ENCODE peak calls at places on chromosomes 4 and X, in ten cellular contexts. I is left cardiac atrium; R is activated T-cell treated with anti-CD3 and anti-CD28 coated beads, Interleukin-2, amount 50 U/mL, for 4 hours; U is sciatic nerve; E is Right ventricle myocardium superior; Q is activated CD8-positive, alpha-beta T cell treated with anti-CD3 and anti-CD28 coated beads, Interleukin-2, amount 10 ng/mL, durations not matched to agents 7 days and 5 days; F is CD4-positive, alpha-beta T cell; K is Right ventricle myocardium inferior; A is right cardiac atrium; X is pancreas. P is an unnamed sample.

GRCh38 chr4:101604976-101605375 is 185.6 kb upstream of the BANK1 start:
- ATAC-seq in I (no peak), R (no peak), U (no peak), E (no peak), Q (no peak), F (no peak), K (no peak), A (no peak), X (no peak), P (no peak)

GRCh38 chr4:153207561-153207960 is 3.3 kb downstream of the TRIM2 start:
- ATAC-seq in I (peak), R (no peak), U (no peak), E (peak), Q (no peak), F (no peak), K (peak), A (peak), X (peak), P (no peak)

GRCh38 chr4:138449938-138450337 is 207.8 kb upstream of the SLC7A11 start:
- ATAC-seq in I (no peak), R (no peak), U (no peak), E (no peak), Q (no peak), F (no peak), K (no peak), A (no peak), X (no peak), P (no peak)

GRCh38 chr4:113122066-113122465 is 72.6 kb downstream of the ANK2 start:
- ATAC-seq in I (no peak), R (no peak), U (no peak), E (no peak), Q (no peak), F (no peak), K (no peak), A (no peak), X (no peak), P (no peak)

GRCh38 chr4:1523907-1524636 is 117.8 kb upstream of the NKX1-1 start:
- ATAC-seq in I (no peak), R (no peak), U (peak), E (peak), Q (no peak), F (no peak), K (peak), A (peak), X (no peak), P (no peak)

GRCh38 chrX:23726196-23726595 is 16.9 kb downstream of the ACOT9 start:
- ATAC-seq in I (no peak), R (no peak), U (no peak), E (no peak), Q (no peak), F (no peak), K (no peak), A (no peak), X (no peak), P (no peak)

GRCh38 chr4:74516321-74516720 is 71.4 kb downstream of the AREG start:
- ATAC-seq in I (no peak), R (no peak), U (no peak), E (no peak), Q (no peak), F (no peak), K (no peak), A (no peak), X (no peak), P (no peak)

GRCh38 chr4:38672247-38673071 is 8.5 kb downstream of the KLF3 start:
- ATAC-seq in I (peak), R (no peak), U (peak), E (peak), Q (no peak), F (no peak), K (peak), A (peak), X (no peak), P (no peak)

GRCh38 chr4:109185548-109185947 is 116.9 kb downstream of the COL25A1 start:
- ATAC-seq in I (no peak), R (no peak), U (no peak), E (no peak), Q (no peak), F (no peak), K (no peak), A (no peak), X (no peak), P (no peak)

GRCh38 chr4:156889616-156890594 is 81.7 kb downstream of the PDGFC start:
- ATAC-seq in I (peak), R (no peak), U (peak), E (peak), Q (no peak), F (no peak), K (peak), A (peak), X (peak), P (no peak)

GRCh38 chrX:57640674-57641016 is 39.4 kb downstream of the NLRP2B start:
- ATAC-seq in I (no peak), R (no peak), U (no peak), E (no peak), Q (no peak), F (no peak), K (no peak), A (no peak), X (no peak), P (no peak)

GRCh38 chrX:22134681-22135080 is 102.6 kb downstream of the PHEX start:
- ATAC-seq in I (peak), R (no peak), U (no peak), E (peak), Q (no peak), F (no peak), K (peak), A (no peak), X (peak), P (peak)

GRCh38 chr4:2765832-2766526 is 9.8 kb upstream of the TNIP2 start:
- ATAC-seq in I (no peak), R (no peak), U (no peak), E (no peak), Q (no peak), F (no peak), K (no peak), A (no peak), X (no peak), P (no peak)

GRCh38 chr4:143364063-143364462 is 27.4 kb downstream of the GAB1 start:
- ATAC-seq in I (no peak), R (no peak), U (no peak), E (no peak), Q (no peak), F (no peak), K (no peak), A (no peak), X (no peak), P (no peak)

GRCh38 chr4:128782076-128782715 is 27.3 kb upstream of the JADE1 start:
- ATAC-seq in I (peak), R (peak), U (peak), E (peak), Q (peak), F (peak), K (peak), A (peak), X (peak), P (peak)

GRCh38 chr4:74394476-74395136 is 29.7 kb downstream of the EREG start:
- ATAC-seq in I (peak), R (no peak), U (no peak), E (no peak), Q (no peak), F (no peak), K (no peak), A (no peak), X (no peak), P (no peak)

GRCh38 chr4:6746721-6747689 is 31.0 kb downstream of the BLOC1S4 start:
- ATAC-seq in I (peak), R (no peak), U (peak), E (peak), Q (no peak), F (no peak), K (peak), A (peak), X (peak), P (no peak)

GRCh38 chr4:5366009-5366386 is 314.7 kb downstream of the STK32B start:
- ATAC-seq in I (no peak), R (no peak), U (no peak), E (no peak), Q (no peak), F (no peak), K (no peak), A (no peak), X (no peak), P (no peak)

GRCh38 chr4:187432310-187432709 is 563.3 kb upstream of the ZFP42 start:
- ATAC-seq in I (no peak), R (no peak), U (peak), E (no peak), Q (no peak), F (no peak), K (no peak), A (peak), X (no peak), P (no peak)

GRCh38 chrX:30196322-30196721 is 19.0 kb upstream of the MAGEB2 start:
- ATAC-seq in I (no peak), R (no peak), U (no peak), E (no peak), Q (no peak), F (no peak), K (no peak), A (no peak), X (no peak), P (no peak)

GRCh38 chr4:153426207-153426886 is 39.8 kb upstream of the TMEM131L start:
- ATAC-seq in I (no peak), R (peak), U (no peak), E (no peak), Q (peak), F (peak), K (no peak), A (no peak), X (no peak), P (peak)

GRCh38 chrX:13658602-13659001 is 5.7 kb downstream of the TCEANC start:
- ATAC-seq in I (no peak), R (peak), U (peak), E (peak), Q (peak), F (peak), K (peak), A (no peak), X (peak), P (no peak)

P was measured in activated T-helper 17 cell treated with anti-CD3 and anti-CD28 coated beads, Interleukin-2, amount 50 U/mL, for 72 hours.